ENCODE peak calls at places on chromosomes 7 and 10, in nine cellular contexts. K is glomerular endothelial cell, F is DMS79 treated with DMSO at 0.1 percent for 48 hours, X is GM19239, D is AG20443, W is AG09319, J is left cardiac atrium, E is epithelial cell of esophagus, R is T-helper 17 cell. S is an unnamed sample.

GRCh38 chr7:29033584-29033983 is 75.5 kb upstream of the TRIL start:
- DNase-seq in K (no peak), F (no peak), X (no peak), D (no peak), W (no peak), J (no peak), E (no peak), R (no peak), S (no peak)

GRCh38 chr7:63900394-63901203 is 98.0 kb upstream of the ZNF722 start:
- DNase-seq in K (no peak), F (no peak), X (no peak), D (no peak), W (no peak), J (peak), E (peak), R (peak), S (peak)

GRCh38 chr10:48390933-48391845 is 84.7 kb downstream of the MAPK8 start:
- DNase-seq in K (peak), F (no peak), X (no peak), D (no peak), W (no peak), J (no peak), E (peak), R (no peak), S (peak)

GRCh38 chr7:28542410-28542809 is 130.1 kb downstream of the CREB5 start:
- DNase-seq in K (no peak), F (no peak), X (no peak), D (no peak), W (no peak), J (no peak), E (no peak), R (no peak), S (no peak)

GRCh38 chr7:16958724-16959123 is 76.9 kb upstream of the AGR3 start:
- DNase-seq in K (no peak), F (no peak), X (no peak), D (no peak), W (no peak), J (no peak), E (no peak), R (no peak), S (no peak)

GRCh38 chr7:94182066-94182465 is 177.9 kb upstream of the BET1 start:
- DNase-seq in K (no peak), F (no peak), X (no peak), D (peak), W (peak), J (no peak), E (peak), R (no peak), S (peak)

GRCh38 chr10:35063837-35064454 is 26.2 kb downstream of the CUL2 start:
- DNase-seq in K (no peak), F (no peak), X (no peak), D (no peak), W (no peak), J (no peak), E (peak), R (no peak), S (no peak)

GRCh38 chr10:8058274-8059111 is 4.0 kb downstream of the GATA3 start:
- DNase-seq in K (no peak), F (no peak), X (no peak), D (no peak), W (no peak), J (no peak), E (no peak), R (no peak), S (no peak)

GRCh38 chr7:84372155-84372621 is 177.6 kb upstream of the SEMA3A start:
- DNase-seq in K (no peak), F (no peak), X (no peak), D (peak), W (peak), J (no peak), E (peak), R (no peak), S (no peak)

GRCh38 chr7:17856251-17856650 is 84.0 kb downstream of the SNX13 start:
- DNase-seq in K (no peak), F (no peak), X (no peak), D (no peak), W (no peak), J (no peak), E (no peak), R (no peak), S (no peak)

GRCh38 chr10:132449051-132449825 is 52.2 kb downstream of the PWWP2B start:
- DNase-seq in K (no peak), F (no peak), X (no peak), D (peak), W (no peak), J (no peak), E (peak), R (no peak), S (no peak)

GRCh38 chr10:11218395-11218794 is 200.7 kb downstream of the CELF2 start:
- DNase-seq in K (no peak), F (no peak), X (no peak), D (no peak), W (no peak), J (no peak), E (no peak), R (no peak), S (no peak)

GRCh38 chr7:141700848-141701371 is 1.1 kb downstream of the DENND11 start:
- DNase-seq in K (no peak), F (no peak), X (no peak), D (peak), W (no peak), J (no peak), E (no peak), R (no peak), S (no peak)

GRCh38 chr10:15442056-15442455 is 71.0 kb upstream of the FAM171A1 start:
- DNase-seq in K (no peak), F (no peak), X (no peak), D (no peak), W (no peak), J (no peak), E (no peak), R (no peak), S (no peak)

GRCh38 chr7:113561446-113561845 is 357.4 kb downstream of the PPP1R3A start:
- DNase-seq in K (no peak), F (no peak), X (no peak), D (no peak), W (no peak), J (no peak), E (peak), R (no peak), S (no peak)

GRCh38 chr10:86687750-86688149 is 19.4 kb downstream of the LDB3 start:
- DNase-seq in K (no peak), F (no peak), X (no peak), D (peak), W (peak), J (no peak), E (no peak), R (no peak), S (no peak)

GRCh38 chr7:96689414-96689813 is 20.2 kb downstream of the SEM1 start:
- DNase-seq in K (no peak), F (no peak), X (no peak), D (no peak), W (no peak), J (no peak), E (no peak), R (no peak), S (no peak)

GRCh38 chr7:68038621-68039314 is 1042.1 kb downstream of the TYW1 start:
- DNase-seq in K (no peak), F (no peak), X (no peak), D (no peak), W (no peak), J (no peak), E (peak), R (no peak), S (peak)

GRCh38 chr10:96789571-96790108 is 42.5 kb upstream of the LCOR start:
- DNase-seq in K (no peak), F (no peak), X (peak), D (no peak), W (no peak), J (no peak), E (no peak), R (no peak), S (no peak)

GRCh38 chr10:116960066-116960465 is 44.9 kb downstream of the SHTN1 start:
- DNase-seq in K (no peak), F (no peak), X (no peak), D (peak), W (no peak), J (no peak), E (no peak), R (no peak), S (no peak)

GRCh38 chr10:79179404-79180309 is 110.9 kb downstream of the ZMIZ1 start:
- DNase-seq in K (no peak), F (peak), X (no peak), D (no peak), W (no peak), J (no peak), E (no peak), R (no peak), S (no peak)

GRCh38 chr10:99234067-99234738 is 1.4 kb downstream of the HPSE2 start:
- DNase-seq in K (no peak), F (no peak), X (peak), D (peak), W (no peak), J (peak), E (peak), R (no peak), S (no peak)

GRCh38 chr10:102769375-102770107 is 25.8 kb downstream of the WBP1L start:
- DNase-seq in K (no peak), F (no peak), X (no peak), D (no peak), W (no peak), J (no peak), E (peak), R (no peak), S (peak)

GRCh38 chr7:45872116-45873034 is 507 bp downstream of the CCDC201 start:
- DNase-seq in K (no peak), F (no peak), X (no peak), D (peak), W (no peak), J (no peak), E (peak), R (no peak), S (no peak)

S was measured in Panc1.